ENCODE peak calls at places on chromosomes 12 and 14, in five cellular contexts. H is mucosa of descending colon, K is endothelial cell of umbilical vein, W is upper lobe of right lung, M is sigmoid colon. S is an unnamed sample.

GRCh38 chr12:52280319-52280795 is 5.9 kb downstream of the KRT86 start:
- DNase-seq in H (no peak), K (peak; percentile 11), W (peak; percentile 84), M (peak; percentile 94), S (peak; percentile 35)

GRCh38 chr14:74616507-74616906 is 4.5 kb upstream of the LTBP2 start:
- DNase-seq in H (no peak), K (peak; percentile 91), W (no peak), M (no peak), S (no peak)

GRCh38 chr12:100317371-100317770 is 39.5 kb upstream of the SLC17A8 start:
- DNase-seq in H (no peak), K (no peak), W (no peak), M (no peak), S (no peak)

GRCh38 chr12:114995891-114996290 is 311.9 kb upstream of the TBX3 start:
- DNase-seq in H (no peak), K (no peak), W (no peak), M (no peak), S (no peak)

GRCh38 chr12:51359851-51360250 is 13.4 kb upstream of the CELA1 start:
- DNase-seq in H (no peak), K (no peak), W (no peak), M (no peak), S (no peak)

GRCh38 chr12:4490973-4491372 is 45.4 kb upstream of the FGF6 start:
- DNase-seq in H (no peak), K (no peak), W (no peak), M (no peak), S (no peak)

GRCh38 chr12:67630373-67631088 is 18.0 kb upstream of the DYRK2 start:
- DNase-seq in H (peak; percentile 59), K (peak; percentile 65), W (peak; percentile 67), M (no peak), S (peak; percentile 9)

GRCh38 chr14:69780092-69780491 is 13.2 kb downstream of the SRSF5 start:
- DNase-seq in H (no peak), K (no peak), W (no peak), M (no peak), S (no peak)

GRCh38 chr14:105484069-105484996 is 2.4 kb upstream of the CRIP1 start:
- DNase-seq in H (peak; percentile 47), K (peak; percentile 28), W (no peak), M (no peak), S (no peak)

GRCh38 chr14:30779210-30779609 is 95.1 kb upstream of the COCH start:
- DNase-seq in H (no peak), K (no peak), W (no peak), M (no peak), S (no peak)

GRCh38 chr14:33516898-33517436 is 433.9 kb downstream of the EGLN3 start:
- DNase-seq in H (no peak), K (no peak), W (no peak), M (no peak), S (no peak)

GRCh38 chr12:49873361-49873934 is 30.3 kb downstream of the FAIM2 start:
- DNase-seq in H (no peak), K (no peak), W (peak; percentile 49), M (no peak), S (no peak)

GRCh38 chr14:52900731-52901130 is 50.1 kb downstream of the FERMT2 start:
- DNase-seq in H (no peak), K (no peak), W (no peak), M (no peak), S (no peak)

GRCh38 chr12:75933136-75933535 is 98.4 kb downstream of the PHLDA1 start:
- DNase-seq in H (no peak), K (peak; percentile 27), W (no peak), M (no peak), S (no peak)

GRCh38 chr12:130081420-130081819 is 80.8 kb upstream of the FZD10 start:
- DNase-seq in H (no peak), K (no peak), W (peak; percentile 1), M (no peak), S (no peak)

GRCh38 chr12:116863275-116863767 is 17.9 kb downstream of the HRK start:
- DNase-seq in H (peak; percentile 62), K (peak; percentile 13), W (no peak), M (no peak), S (peak; percentile 62)

GRCh38 chr12:57092876-57093411 is 4.0 kb downstream of the NAB2 start:
- DNase-seq in H (no peak), K (no peak), W (peak; percentile 58), M (no peak), S (no peak)

GRCh38 chr12:57091633-57092528 is 3.0 kb downstream of the NAB2 start:
- DNase-seq in H (no peak), K (no peak), W (no peak), M (peak; percentile 66), S (no peak)

GRCh38 chr12:57090924-57091632 is 2.2 kb downstream of the NAB2 start:
- DNase-seq in H (peak; percentile 27), K (no peak), W (no peak), M (peak; percentile 83), S (no peak)

GRCh38 chr12:57093412-57094193 is 4.7 kb downstream of the NAB2 start:
- DNase-seq in H (peak; percentile 65), K (peak; percentile 38), W (peak; percentile 81), M (peak; percentile 94), S (no peak)

DNA sequence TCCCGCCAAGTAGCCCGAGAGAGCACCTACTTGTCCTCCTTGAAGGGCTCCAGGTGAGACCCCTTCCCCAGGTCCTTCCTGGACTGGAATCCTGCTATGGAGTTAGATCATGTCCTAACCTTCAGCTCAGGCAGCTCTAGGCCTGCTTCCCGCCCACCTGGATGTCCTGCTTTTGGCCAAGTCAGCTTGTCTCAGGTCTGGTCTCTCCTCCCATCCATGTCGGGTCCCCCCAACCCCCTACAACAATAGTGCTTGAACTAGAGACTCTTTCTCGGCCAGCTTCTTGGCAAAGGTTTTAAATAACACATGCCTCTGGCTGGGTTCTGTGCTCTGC is 3.6 kb downstream of the NAB2 start:
- DNase-seq in H (no peak), K (no peak), W (no peak), M (no peak), S (no peak)
- H3K4me1 ChIP-seq in H (peaks cover 37% of the 10 kb centered on the region), K (peaks cover 15% of the 10 kb centered on the region), W (peaks cover 45% of the 10 kb centered on the region), M (peaks cover 59% of the 10 kb centered on the region), S (peaks cover 8% of the 10 kb centered on the region)

GRCh38 chr12:47811581-47812484 is 7.9 kb downstream of the HDAC7 start:
- DNase-seq in H (no peak), K (peak; percentile 83), W (no peak), M (peak; percentile 91), S (no peak)
- H3K4me1 ChIP-seq in H (peaks cover 66% of the 10 kb centered on the region), K (peaks cover 91% of the 10 kb centered on the region), W (peaks cover 97% of the 10 kb centered on the region), M (peaks cover 98% of the 10 kb centered on the region), S (peaks cover 6% of the 10 kb centered on the region)

DNA sequence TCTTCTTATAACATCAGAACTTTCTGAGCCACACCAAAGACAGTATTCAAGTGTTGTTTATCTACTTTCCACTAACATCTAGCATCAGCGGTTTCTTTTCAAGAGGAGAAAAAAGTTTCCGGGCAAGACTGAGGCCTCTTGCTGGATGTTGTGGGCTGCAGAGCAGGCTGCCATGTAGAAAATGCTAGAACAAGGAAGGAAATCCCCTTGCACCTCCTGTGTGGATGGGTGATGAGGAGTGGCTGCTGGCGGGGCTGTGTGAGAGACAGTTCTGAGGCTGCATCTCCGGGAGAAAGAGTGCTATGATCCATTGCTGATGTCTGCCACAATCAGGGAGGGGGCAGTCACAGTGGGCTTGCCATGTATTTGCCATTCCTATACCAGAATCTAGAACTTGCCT is 37.8 kb upstream of the PPP1CC start:
- DNase-seq in H (no peak), K (no peak), W (no peak), M (no peak), S (no peak)
- H3K4me1 ChIP-seq in H (no peaks in the 10 kb centered on the region), K (no peaks in the 10 kb centered on the region), W (peaks cover 3% of the 10 kb centered on the region), M (no peaks in the 10 kb centered on the region), S (no peaks in the 10 kb centered on the region)

GRCh38 chr14:103336191-103336590 is 2.2 kb downstream of the EIF5 start:
- DNase-seq in H (no peak), K (no peak), W (no peak), M (no peak), S (no peak)

GRCh38 chr14:103340480-103341212 is 6.6 kb downstream of the EIF5 start:
- DNase-seq in H (no peak), K (no peak), W (no peak), M (no peak), S (no peak)

GRCh38 chr14:103339561-103339960 is 5.5 kb downstream of the EIF5 start:
- DNase-seq in H (no peak), K (no peak), W (no peak), M (no peak), S (no peak)

GRCh38 chr14:103334644-103335603 is 887 bp downstream of the EIF5 start:
- DNase-seq in H (peak; percentile 87), K (peak; percentile 76), W (peak; percentile 91), M (peak; percentile 83), S (no peak)

DNA sequence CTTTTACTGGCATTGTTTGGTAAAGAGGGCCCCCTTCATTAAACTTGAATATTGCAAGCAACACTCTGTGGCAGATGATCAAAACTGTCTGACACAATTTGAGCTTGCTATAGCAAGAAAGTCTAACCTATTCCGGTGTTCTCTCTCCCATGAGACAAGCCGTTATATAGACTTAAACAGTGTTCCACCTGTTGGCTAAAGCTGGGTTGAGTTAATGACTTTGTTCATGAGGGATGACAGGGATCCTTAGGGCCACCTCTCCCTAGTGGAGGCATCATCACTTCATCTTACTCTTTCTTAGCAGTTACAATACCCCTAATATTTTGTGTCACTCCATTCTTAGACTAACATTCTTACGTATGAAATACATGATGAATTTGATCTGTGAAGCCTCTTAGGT is 3.8 kb downstream of the EIF5 start:
- DNase-seq in H (no peak), K (no peak), W (no peak), M (no peak), S (no peak)
- H3K4me1 ChIP-seq in H (peaks cover 9% of the 10 kb centered on the region), K (peaks cover 12% of the 10 kb centered on the region), W (peaks cover 20% of the 10 kb centered on the region), M (peaks cover 34% of the 10 kb centered on the region), S (peaks cover 8% of the 10 kb centered on the region)